ENCODE peak calls at places on chromosomes 11 and 22, in four cellular contexts. R is retinal pigment epithelial cell; I is Calu3; F is CD8-positive, alpha-beta T cell. V is an unnamed sample.

GRCh38 chr11:116459233-116459632 is 313.6 kb downstream of the BUD13 start:
- DNase-seq in R (no peak), F (no peak), I (no peak), V (no peak)

GRCh38 chr11:76327756-76328388 is 53.1 kb downstream of the THAP12 start:
- DNase-seq in R (no peak), F (no peak), I (no peak), V (no peak)

GRCh38 chr11:44625759-44626523 is 60.5 kb downstream of the CD82 start:
- DNase-seq in R (no peak), F (no peak), I (no peak), V (no peak)

GRCh38 chr22:22074634-22075381 is 92.2 kb upstream of the TOP3B start:
- DNase-seq in R (no peak), I (peak; percentile 38), F (no peak), V (no peak)

GRCh38 chr22:49598338-49598737 is 229.3 kb downstream of the BRD1 start:
- DNase-seq in R (no peak), I (no peak), F (no peak), V (no peak)

GRCh38 chr11:16871368-16871767 is 132.9 kb downstream of the C11orf58 start:
- DNase-seq in F (no peak), I (no peak), R (no peak), V (no peak)

GRCh38 chr11:11135820-11136476 is 217.1 kb downstream of the CSNK2A3 start:
- DNase-seq in I (no peak), F (no peak), R (no peak), V (no peak)

GRCh38 chr11:8267831-8268529 is 4.3 kb upstream of the LMO1 start:
- DNase-seq in I (peak; percentile 26), R (no peak), F (no peak), V (no peak)

GRCh38 chr11:69638941-69639681 is 1.8 kb upstream of the CCND1 start:
- DNase-seq in R (peak; percentile 91), I (peak; percentile 95), F (no peak), V (peak; percentile 97)

GRCh38 chr11:120214581-120214980 is 3.7 kb downstream of the OAF start:
- DNase-seq in R (no peak), F (no peak), I (no peak), V (no peak)

GRCh38 chr11:104650234-104650633 is 248.0 kb downstream of the CASP12 start:
- DNase-seq in I (no peak), R (no peak), F (no peak), V (no peak)

GRCh38 chr11:20070459-20070858 is 89.8 kb downstream of the DBX1 start:
- DNase-seq in R (no peak), F (no peak), I (no peak), V (peak; percentile 79)

GRCh38 chr11:70079691-70080090 is 1.6 kb downstream of the ANO1 start:
- DNase-seq in R (no peak), I (no peak), F (no peak), V (no peak)

GRCh38 chr11:77233011-77233410 is 68.5 kb downstream of the GDPD4 start:
- DNase-seq in I (no peak), F (no peak), R (no peak), V (no peak)

GRCh38 chr11:10366568-10367331 is 61.9 kb downstream of the ADM start:
- DNase-seq in R (no peak), I (peak; percentile 88), F (peak; percentile 19), V (peak; percentile 84)

GRCh38 chr11:15170698-15171097 is 56.0 kb downstream of the INSC start:
- DNase-seq in I (no peak), R (no peak), F (no peak), V (no peak)

GRCh38 chr11:12318791-12319733 is 58.3 kb upstream of the PARVA start:
- DNase-seq in F (no peak), R (no peak), I (no peak), V (peak; percentile 89)

GRCh38 chr11:13062115-13062514 is 53.0 kb downstream of the RASSF10 start:
- DNase-seq in R (no peak), I (no peak), F (no peak), V (no peak)

GRCh38 chr11:13289081-13289480 is 11.5 kb downstream of the BMAL1 start:
- DNase-seq in R (no peak), F (no peak), I (peak; percentile 25), V (peak; percentile 43)

GRCh38 chr22:33919591-33920501 is at the start of gene LARGE1:
- DNase-seq in R (no peak), I (peak; percentile 15), F (no peak), V (peak; percentile 39)

GRCh38 chr11:111624602-111625001 is 22.4 kb downstream of the SIK2 start:
- DNase-seq in I (no peak), R (no peak), F (no peak), V (no peak)

GRCh38 chr22:35140879-35141745 is 75.2 kb downstream of the ISX start:
- DNase-seq in F (no peak), R (no peak), I (peak; percentile 23), V (no peak)

GRCh38 chr11:44305643-44306468 is 4.1 kb downstream of the ALX4 start:
- DNase-seq in R (no peak), I (peak; percentile 27), F (peak; percentile 7), V (peak; percentile 14)

GRCh38 chr11:8313504-8314090 is 49.9 kb upstream of the LMO1 start:
- DNase-seq in R (no peak), I (no peak), F (no peak), V (no peak)

DNA sequence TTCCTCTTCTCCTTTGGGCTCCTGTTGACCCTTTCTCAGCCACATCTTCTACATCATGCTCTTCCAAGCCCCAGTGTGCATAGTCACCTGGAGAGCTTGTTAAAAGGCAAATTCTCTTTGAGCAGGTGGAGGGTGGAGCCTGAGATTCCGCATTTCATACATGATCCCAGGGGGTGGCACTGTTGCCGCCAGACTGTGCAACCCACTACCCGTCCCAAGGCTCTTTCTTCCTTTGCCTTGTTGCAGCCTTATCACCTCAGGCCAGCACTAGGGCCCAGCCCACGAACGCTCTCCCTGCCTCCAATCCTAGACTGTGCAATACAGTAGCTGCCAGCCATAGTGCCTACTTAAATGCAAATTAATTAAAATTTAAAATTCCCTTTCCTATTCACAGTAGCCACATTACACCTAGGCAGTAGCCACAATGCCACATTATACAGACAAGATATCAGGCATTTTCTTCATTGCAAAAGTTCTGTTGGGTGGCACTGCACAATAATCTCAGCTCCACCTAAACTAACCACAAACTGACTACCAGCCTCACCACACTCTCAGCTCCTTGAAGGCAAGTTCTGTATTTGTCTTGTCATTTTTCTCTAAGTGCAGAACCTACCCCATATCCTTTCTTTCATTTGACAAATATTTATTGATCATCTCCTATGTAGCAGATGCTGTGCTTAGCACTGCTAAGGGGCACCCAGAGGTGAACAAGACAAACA is 4.6 kb upstream of the KCNJ5 start:
- DNase-seq in I (peak; percentile 51), R (no peak), F (no peak), V (no peak)
- TF ChIP-seq CTCF in I (no peak), R (peak; percentile 46), F (no peak), V (peak; percentile 41)

GRCh38 chr22:24156915-24157782 is 24.1 kb upstream of the SUSD2 start:
- DNase-seq in F (peak; percentile 87), R (peak; percentile 21), I (peak; percentile 93), V (peak; percentile 66)
- TF ChIP-seq CTCF in F (peak; percentile 77), R (peak; percentile 88), I (peak; percentile 93), V (peak; percentile 74)

GRCh38 chr22:16783930-16784354 is 41.3 kb downstream of the XKR3 start:
- DNase-seq in R (no peak), F (no peak), I (no peak), V (no peak)
- TF ChIP-seq CTCF in R (peak; percentile 66), F (no peak), I (no peak), V (no peak)

DNA sequence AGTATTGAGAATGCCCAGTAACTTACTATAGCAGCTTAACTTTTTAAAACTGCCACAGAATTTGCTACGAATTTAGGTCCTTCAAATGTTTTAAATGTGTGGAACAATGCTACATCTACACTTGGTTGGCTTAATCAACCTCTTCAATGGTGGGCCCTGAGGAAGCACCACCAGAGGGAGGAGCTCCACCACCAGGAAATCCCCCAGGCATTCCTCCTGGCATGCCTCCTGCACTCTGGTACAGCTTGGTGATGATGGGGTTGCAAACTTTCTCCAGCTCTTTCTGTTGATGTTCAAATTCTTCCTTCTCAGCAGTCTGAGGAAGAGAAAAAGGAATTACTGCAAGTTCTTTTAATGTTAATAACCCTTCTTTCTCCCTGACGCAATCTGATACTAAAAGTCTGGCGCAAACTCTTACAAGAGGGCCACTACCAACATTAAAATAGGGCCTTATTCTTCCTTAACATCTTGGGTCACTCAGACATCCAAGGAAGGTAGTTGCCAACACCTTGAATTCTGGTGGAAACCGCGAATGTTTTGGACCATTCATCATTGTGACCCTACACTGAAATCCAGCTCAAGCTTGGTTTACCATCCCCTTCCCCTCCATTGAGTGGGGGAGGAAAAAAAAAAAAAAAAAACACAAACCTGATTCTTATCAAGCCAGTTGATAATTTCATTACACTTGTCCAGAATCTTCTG is 4.2 kb downstream of the HSPA8 start:
- DNase-seq in F (no peak), R (no peak), I (no peak), V (no peak)
- TF ChIP-seq CTCF in F (no peak), R (no peak), I (no peak), V (no peak)

GRCh38 chr11:124194283-124194682 is 11.1 kb downstream of the OR10D3 start:
- DNase-seq in I (no peak), F (no peak), R (no peak), V (no peak)

GRCh38 chr11:124193221-124193945 is 10.2 kb downstream of the OR10D3 start:
- DNase-seq in I (no peak), F (no peak), R (no peak), V (no peak)

GRCh38 chr11:124197999-124198398 is 14.9 kb downstream of the OR10D3 start:
- DNase-seq in R (no peak), F (no peak), I (no peak), V (no peak)

GRCh38 chr11:124195419-124195734 is 12.2 kb downstream of the OR10D3 start:
- DNase-seq in F (no peak), I (no peak), R (no peak), V (no peak)

GRCh38 chr11:124194696-124195418 is 11.7 kb downstream of the OR10D3 start:
- DNase-seq in F (peak; percentile 23), I (peak; percentile 38), R (peak; percentile 92), V (peak; percentile 28)
- TF ChIP-seq CTCF in F (peak; percentile 52), I (peak; percentile 50), R (peak; percentile 87), V (peak; percentile 70)

DNA sequence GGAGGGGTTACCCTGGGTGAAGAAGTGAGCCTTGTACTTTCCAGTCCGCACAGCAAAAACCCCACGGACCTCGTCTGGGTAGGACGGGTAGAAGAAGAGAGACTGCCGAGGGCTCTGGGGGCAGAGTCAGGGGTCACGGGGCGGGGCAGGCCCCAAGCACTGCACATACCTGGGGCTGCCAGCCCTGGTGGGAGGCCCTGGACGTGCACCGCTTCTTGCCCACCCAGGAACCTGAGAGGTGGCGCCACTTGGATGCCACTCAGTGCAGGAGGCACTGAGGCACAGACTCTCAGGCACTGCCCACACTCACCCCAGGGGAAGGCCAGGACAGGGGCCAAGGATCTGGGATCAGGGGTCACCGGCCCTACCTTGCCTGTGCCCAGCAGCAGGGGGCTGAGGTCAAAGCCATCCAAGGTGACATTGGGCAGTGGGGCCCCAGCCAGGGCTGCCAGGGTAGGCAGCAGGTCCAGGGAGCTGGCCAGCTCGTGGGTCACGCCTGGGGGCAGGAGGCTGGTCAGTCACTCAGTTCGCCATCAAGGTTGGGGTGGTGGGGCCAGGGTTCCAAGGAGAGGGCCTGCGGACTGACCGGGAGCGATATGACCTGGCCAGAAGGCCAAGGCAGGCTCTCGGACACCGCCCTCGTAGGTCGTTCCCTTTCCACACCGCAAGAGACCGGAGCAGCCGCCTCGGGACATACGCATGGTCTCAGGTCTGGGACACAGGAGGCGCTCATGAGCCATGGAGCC is 2.2 kb downstream of the ARSA start:
- DNase-seq in I (no peak), R (no peak), F (no peak), V (no peak)
- TF ChIP-seq CTCF in I (no peak), R (peak; percentile 3), F (no peak), V (no peak)

V was measured in fibroblast of lung.